ENCODE peak calls at places on chromosomes 1 and 21, in five cellular contexts. R, Y, N, I and H are unnamed samples. For H3K4me1, the result is how much of the 10 kb centered on the place peaks cover.

GRCh38 chr1:17567582-17567981 is 28.1 kb downstream of the ARHGEF10L start:
- DNase-seq in Y (peak), I (no peak), N (no peak), R (peak), H (peak)

GRCh38 chr1:227797144-227797543 is 18.3 kb upstream of the PRSS38 start:
- DNase-seq in N (no peak), I (no peak), R (no peak), Y (no peak), H (no peak)

GRCh38 chr1:9248341-9249262 is 14.0 kb downstream of the H6PD start:
- DNase-seq in R (no peak), Y (no peak), I (no peak), N (no peak), H (no peak)

GRCh38 chr1:170397061-170397460 is 134.9 kb upstream of the GORAB start:
- DNase-seq in I (no peak), N (no peak), R (no peak), Y (no peak), H (no peak)

GRCh38 chr1:208052135-208052534 is 141.2 kb upstream of the CD34 start:
- DNase-seq in R (no peak), Y (no peak), I (no peak), N (no peak), H (no peak)

GRCh38 chr1:167297222-167298214 is 76.8 kb downstream of the POU2F1 start:
- DNase-seq in R (peak), I (no peak), Y (no peak), N (no peak), H (no peak)

GRCh38 chr1:47186267-47187185 is 3.3 kb downstream of the PDZK1IP1 start:
- DNase-seq in I (peak), Y (no peak), N (no peak), R (no peak), H (no peak)

GRCh38 chr1:156711011-156711817 is 5.8 kb upstream of the CRABP2 start:
- DNase-seq in I (peak), N (no peak), Y (peak), R (no peak), H (no peak)

GRCh38 chr1:51610637-51611036 is 6.3 kb upstream of the OSBPL9 start:
- DNase-seq in N (no peak), Y (no peak), I (no peak), R (no peak), H (no peak)

GRCh38 chr1:243730499-243731150 is 119.4 kb downstream of the AKT3 start:
- DNase-seq in Y (no peak), N (no peak), I (no peak), R (no peak), H (no peak)

GRCh38 chr1:32557812-32558211 is 18.6 kb downstream of the ZBTB8A start:
- DNase-seq in R (no peak), I (no peak), Y (no peak), N (no peak), H (no peak)

GRCh38 chr1:182580736-182581135 is 8.3 kb downstream of the RNASEL start:
- DNase-seq in I (no peak), N (no peak), R (no peak), Y (no peak), H (no peak)

GRCh38 chr1:96934282-96934681 is 212.7 kb downstream of the PTBP2 start:
- DNase-seq in Y (peak), R (no peak), I (no peak), N (no peak), H (no peak)

GRCh38 chr1:65114312-65114711 is 33.7 kb upstream of the AK4 start:
- DNase-seq in R (peak), I (no peak), Y (peak), N (no peak), H (peak)

GRCh38 chr21:14259669-14260458 is 43.9 kb downstream of the RBM11 start:
- DNase-seq in R (no peak), N (no peak), I (no peak), Y (peak), H (no peak)

GRCh38 chr1:170309389-170310013 is 163.7 kb downstream of the NTMT2 start:
- DNase-seq in I (peak), Y (peak), N (no peak), R (peak), H (peak)

GRCh38 chr1:70044832-70045231 is 160.5 kb downstream of the LRRC40 start:
- DNase-seq in Y (peak), R (no peak), I (no peak), N (no peak), H (no peak)

GRCh38 chr1:190172636-190173410 is 304.8 kb downstream of the BRINP3 start:
- DNase-seq in R (no peak), Y (peak), I (no peak), N (no peak), H (no peak)

GRCh38 chr1:225651872-225652725 is 824 bp downstream of the ENAH start:
- DNase-seq in Y (peak), I (peak), N (peak), R (peak), H (no peak)

DNA sequence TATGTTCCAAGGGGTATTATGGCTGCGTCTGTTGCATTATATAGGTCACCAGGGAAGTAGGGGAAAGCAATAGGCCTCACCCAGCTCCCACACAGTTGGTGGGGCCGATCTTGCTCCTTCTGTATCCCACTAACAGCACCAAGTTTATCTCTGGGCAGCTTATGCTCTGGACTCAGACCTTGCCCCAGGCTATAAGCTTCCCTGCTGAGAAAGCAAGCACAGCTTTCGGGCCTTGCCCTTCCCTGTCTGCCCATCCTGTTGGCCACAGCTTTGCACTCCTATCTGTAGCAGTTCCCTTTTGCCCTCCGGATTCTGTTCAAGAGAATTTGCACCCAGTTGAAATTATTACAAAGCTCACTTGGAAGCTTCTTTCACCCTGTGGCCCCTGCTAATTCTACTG is 12.9 kb downstream of the KCNE1 start:
- DNase-seq in R (no peak), Y (no peak), N (no peak), I (no peak), H (no peak)
- H3K4me1 ChIP-seq in R (under half), Y (under half), N (under half), I (under half), H (under half)

GRCh38 chr1:194870860-194871259 is 1684.4 kb upstream of the B3GALT2 start:
- DNase-seq in Y (no peak), I (no peak), R (no peak), N (no peak), H (no peak)

GRCh38 chr1:194873328-194873923 is 1687.0 kb upstream of the B3GALT2 start:
- DNase-seq in R (no peak), N (no peak), Y (peak), I (no peak), H (no peak)
- H3K4me1 ChIP-seq in R (under half), N (under half), Y (under half), I (under half), H (under half)

GRCh38 chr1:84164567-84165021 is 20.5 kb downstream of the PRKACB start:
- DNase-seq in I (no peak), N (no peak), Y (peak), R (no peak), H (no peak)

GRCh38 chr1:84165566-84165965 is 21.5 kb downstream of the PRKACB start:
- DNase-seq in Y (no peak), R (no peak), I (no peak), N (no peak), H (no peak)

GRCh38 chr1:84164156-84164555 is 20.1 kb downstream of the PRKACB start:
- DNase-seq in I (no peak), Y (no peak), N (no peak), R (no peak), H (no peak)

GRCh38 chr1:84168783-84169182 is 24.7 kb downstream of the PRKACB start:
- DNase-seq in N (no peak), Y (no peak), I (no peak), R (no peak), H (no peak)

DNA sequence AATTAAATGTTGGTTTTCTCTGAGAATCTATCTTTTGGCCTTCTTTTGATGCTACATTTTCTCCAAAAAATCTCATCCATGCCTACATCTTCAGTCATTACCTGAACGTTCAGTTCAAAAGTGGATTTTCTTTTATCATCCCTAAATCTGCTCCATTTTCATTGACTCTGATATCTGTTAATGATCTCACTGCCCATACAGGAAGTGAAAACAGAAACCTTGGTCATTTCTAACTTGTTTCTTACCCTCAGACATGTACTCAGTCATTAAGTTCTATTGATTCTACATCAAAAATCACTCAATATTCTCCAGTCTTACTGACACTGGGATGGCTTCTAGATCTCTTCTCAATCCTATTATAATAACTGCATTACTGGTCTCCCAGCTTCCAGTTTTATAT is 22.7 kb downstream of the PRKACB start:
- DNase-seq in N (no peak), Y (no peak), I (no peak), R (no peak), H (no peak)
- H3K4me1 ChIP-seq in N (under half), Y (under half), I (under half), R (under half), H (under half)

GRCh38 chr1:71788113-71788512 is 494.2 kb downstream of the NEGR1 start:
- DNase-seq in Y (peak), R (no peak), N (no peak), I (no peak), H (no peak)
- H3K4me1 ChIP-seq in Y (under half), R (under half), N (under half), I (under half), H (under half)

GRCh38 chr21:44964381-44964780 is 24.6 kb downstream of the SLX9 start:
- DNase-seq in N (no peak), R (no peak), Y (no peak), I (no peak), H (peak)
- H3K4me1 ChIP-seq in N (half or more), R (under half), Y (under half), I (under half), H (under half)

DNA sequence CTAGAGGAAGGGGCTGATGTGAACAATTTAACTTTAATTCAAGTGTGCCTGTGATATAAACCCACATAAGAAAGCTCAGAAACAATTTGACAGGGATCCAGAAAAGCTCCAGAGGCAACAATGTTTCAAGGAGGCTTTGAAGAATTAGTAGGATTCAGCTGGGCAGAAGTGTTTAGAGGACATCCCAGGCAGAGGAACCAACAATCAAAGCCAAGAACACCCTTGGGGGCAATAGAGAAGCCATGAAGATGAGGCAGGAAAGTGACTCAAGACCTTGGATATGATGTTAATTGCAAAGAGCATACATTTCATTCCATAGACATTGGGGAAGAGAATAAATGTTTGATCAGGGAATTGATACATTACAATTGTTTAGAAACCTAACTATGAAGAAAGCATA is 280.3 kb downstream of the LTN1 start:
- DNase-seq in N (no peak), R (peak), I (no peak), Y (no peak), H (no peak)
- H3K4me1 ChIP-seq in N (under half), R (under half), I (under half), Y (under half), H (under half)

DNA sequence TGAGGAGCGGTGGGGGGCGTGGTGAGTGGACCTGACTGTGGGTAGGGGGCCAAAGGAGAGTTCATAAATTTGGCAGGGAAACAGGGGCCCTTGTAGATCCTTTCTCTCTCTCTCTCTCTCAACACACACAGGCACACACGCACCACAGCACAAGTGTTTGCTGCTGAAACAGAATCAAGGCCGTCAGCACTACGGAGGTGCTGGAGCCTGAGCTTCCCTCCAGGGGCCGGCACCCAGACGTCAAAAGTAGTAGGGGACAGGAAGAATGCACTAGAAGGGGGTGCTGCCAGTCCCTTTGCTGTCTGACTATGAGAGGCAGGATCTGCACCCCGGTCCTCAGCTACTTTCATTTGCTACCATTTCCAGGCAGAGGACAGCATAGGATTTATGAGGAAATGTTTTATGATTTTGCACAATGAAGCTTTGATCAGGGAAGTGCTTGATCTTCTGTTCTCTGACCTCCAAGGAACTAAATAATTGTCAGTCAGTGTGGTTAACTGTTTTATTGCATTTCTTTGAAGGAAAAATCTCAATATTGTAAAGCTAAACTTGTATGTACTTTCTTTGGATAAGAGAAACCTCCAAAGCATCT is 74.3 kb upstream of the FAM3B start:
- DNase-seq in N (no peak), I (peak), R (no peak), Y (no peak), H (no peak)
- H3K4me1 ChIP-seq in N (under half), I (under half), R (under half), Y (under half), H (under half)